ENCODE peak calls at places on chromosomes 5 and 9, in seven cellular contexts. H is GM06990, V is HCT116, Y is cardiac muscle cell, G is dorsolateral prefrontal cortex, X is H1, K is fibroblast of mammary gland. Q is an unnamed sample.

GRCh38 chr9:15501179-15501578 is 9.6 kb downstream of the PSIP1 start:
- DNase-seq in K (peak; percentile 2), G (no peak), X (no peak), Y (no peak), H (no peak), V (no peak), Q (no peak)

GRCh38 chr9:117290809-117291208 is 124.0 kb downstream of the ASTN2 start:
- DNase-seq in H (no peak), X (no peak), Y (no peak), G (no peak), V (no peak), K (peak; percentile 8), Q (no peak)

GRCh38 chr5:168086104-168086610 is 205.3 kb upstream of the WWC1 start:
- DNase-seq in X (no peak), G (no peak), H (no peak), K (no peak), Y (peak; percentile 3), V (no peak), Q (no peak)

GRCh38 chr5:108884736-108885135 is 137.0 kb downstream of the FER start:
- DNase-seq in Y (peak; percentile 84), G (no peak), V (no peak), H (no peak), X (no peak), K (peak; percentile 68), Q (no peak)

GRCh38 chr5:53667621-53668020 is 107.2 kb downstream of the NDUFS4 start:
- DNase-seq in H (no peak), G (no peak), K (no peak), V (no peak), X (no peak), Y (no peak), Q (no peak)

GRCh38 chr9:36762958-36763357 is 190.3 kb downstream of the MELK start:
- DNase-seq in V (no peak), X (no peak), G (no peak), K (no peak), Y (no peak), H (no peak), Q (no peak)

GRCh38 chr5:34838785-34839714 is at the start of gene TTC23L:
- DNase-seq in G (peak; percentile 91), Y (peak; percentile 88), V (peak; percentile 60), H (peak; percentile 93), K (peak; percentile 76), X (peak; percentile 90), Q (peak; percentile 97)

GRCh38 chr5:95406426-95407093 is 15.4 kb downstream of the FAM81B start:
- DNase-seq in H (no peak), X (no peak), K (peak; percentile 68), Y (peak; percentile 26), G (no peak), V (no peak), Q (peak; percentile 6)

GRCh38 chr5:163880307-163880706 is 374.9 kb downstream of the MAT2B start:
- DNase-seq in H (no peak), Y (peak; percentile 60), G (no peak), V (no peak), K (peak; percentile 24), X (no peak), Q (no peak)

GRCh38 chr9:78807286-78807685 is 510.4 kb downstream of the PSAT1 start:
- DNase-seq in K (no peak), X (no peak), G (no peak), H (no peak), V (no peak), Y (no peak), Q (no peak)

GRCh38 chr5:37663538-37663937 is 176.3 kb downstream of the GDNF start:
- DNase-seq in H (no peak), Y (no peak), G (no peak), K (no peak), V (no peak), X (no peak), Q (no peak)

GRCh38 chr9:136095495-136096058 is 488 bp upstream of the NACC2 start:
- DNase-seq in G (no peak), X (no peak), K (peak; percentile 19), Y (peak; percentile 49), H (no peak), V (no peak), Q (no peak)

GRCh38 chr5:73120222-73121108 is at the start of gene TMEM171:
- DNase-seq in G (peak; percentile 50), V (peak; percentile 16), H (no peak), Y (peak; percentile 47), X (no peak), K (peak; percentile 35), Q (no peak)

GRCh38 chr9:103041961-103042360 is 46.8 kb downstream of the CYLC2 start:
- DNase-seq in X (no peak), G (no peak), V (no peak), Y (no peak), H (no peak), K (no peak), Q (no peak)

GRCh38 chr9:116499986-116500871 is 186.9 kb upstream of the TRIM32 start:
- DNase-seq in H (no peak), G (no peak), V (peak; percentile 49), Y (peak; percentile 81), K (peak; percentile 92), X (no peak), Q (no peak)

GRCh38 chr5:14250778-14251711 is 107.9 kb downstream of the TRIO start:
- DNase-seq in V (no peak), X (no peak), H (no peak), Y (no peak), K (no peak), G (no peak), Q (peak; percentile 44)

GRCh38 chr5:139383993-139384590 is 995 bp upstream of the SLC23A1 start:
- DNase-seq in G (no peak), Y (no peak), V (no peak), H (no peak), K (no peak), X (no peak), Q (no peak)

GRCh38 chr5:139383275-139383992 is at the start of gene SLC23A1:
- DNase-seq in H (no peak), K (no peak), Y (no peak), X (no peak), V (no peak), G (no peak), Q (no peak)

GRCh38 chr5:139384591-139385051 is 1.5 kb upstream of the SLC23A1 start:
- DNase-seq in G (no peak), K (no peak), V (no peak), Y (no peak), X (no peak), H (no peak), Q (peak; percentile 39)

GRCh38 chr5:139386039-139386438 is 2.9 kb upstream of the SLC23A1 start:
- DNase-seq in V (no peak), Y (no peak), H (no peak), X (no peak), G (no peak), K (no peak), Q (no peak)

GRCh38 chr5:139385061-139385889 is 2.2 kb upstream of the SLC23A1 start:
- DNase-seq in X (no peak), V (no peak), H (no peak), K (no peak), Y (no peak), G (no peak), Q (peak; percentile 50)
- TF ChIP-seq CTCF in X (peak; percentile 2), V (peak; percentile 30), H (peak; percentile 18), K (no peak), Y (no peak), G (no peak), Q (no peak)

GRCh38 chr5:92460505-92460904 is 1077.4 kb upstream of the ARRDC3 start:
- DNase-seq in G (no peak), H (no peak), K (no peak), Y (no peak), X (no peak), V (no peak), Q (peak; percentile 12)
- H3K4me3 ChIP-seq in G (no peak overlapping the region), H (no peak overlapping the region), K (no peak overlapping the region), Y (no peak overlapping the region), X (no peak overlapping the region), V (no peak overlapping the region), Q (no peak overlapping the region)

DNA sequence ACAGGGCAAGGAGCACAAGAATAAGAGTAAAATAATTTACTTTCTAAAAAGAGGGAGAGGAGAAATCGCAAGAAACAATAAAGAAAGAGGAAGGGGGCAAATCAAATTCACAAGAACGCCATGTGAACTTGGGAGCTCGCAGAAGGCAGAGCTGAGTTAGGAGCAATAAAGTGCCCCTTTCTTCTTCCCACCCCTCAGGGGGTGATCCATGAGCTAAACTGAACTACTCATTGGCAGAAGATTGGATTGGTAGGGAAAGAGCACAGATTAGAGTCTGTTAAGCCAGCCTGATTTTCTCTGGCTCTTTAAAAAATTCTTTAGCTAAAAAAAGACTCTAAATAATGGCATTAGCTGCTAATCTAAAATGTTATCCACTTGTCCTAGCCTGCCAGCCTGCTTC is 307.5 kb downstream of the EBF1 start:
- DNase-seq in V (no peak), G (no peak), Y (no peak), H (no peak), K (no peak), X (no peak), Q (no peak)
- TF ChIP-seq CTCF in V (no peak), G (no peak), Y (no peak), H (no peak), K (no peak), X (no peak), Q (no peak)

DNA sequence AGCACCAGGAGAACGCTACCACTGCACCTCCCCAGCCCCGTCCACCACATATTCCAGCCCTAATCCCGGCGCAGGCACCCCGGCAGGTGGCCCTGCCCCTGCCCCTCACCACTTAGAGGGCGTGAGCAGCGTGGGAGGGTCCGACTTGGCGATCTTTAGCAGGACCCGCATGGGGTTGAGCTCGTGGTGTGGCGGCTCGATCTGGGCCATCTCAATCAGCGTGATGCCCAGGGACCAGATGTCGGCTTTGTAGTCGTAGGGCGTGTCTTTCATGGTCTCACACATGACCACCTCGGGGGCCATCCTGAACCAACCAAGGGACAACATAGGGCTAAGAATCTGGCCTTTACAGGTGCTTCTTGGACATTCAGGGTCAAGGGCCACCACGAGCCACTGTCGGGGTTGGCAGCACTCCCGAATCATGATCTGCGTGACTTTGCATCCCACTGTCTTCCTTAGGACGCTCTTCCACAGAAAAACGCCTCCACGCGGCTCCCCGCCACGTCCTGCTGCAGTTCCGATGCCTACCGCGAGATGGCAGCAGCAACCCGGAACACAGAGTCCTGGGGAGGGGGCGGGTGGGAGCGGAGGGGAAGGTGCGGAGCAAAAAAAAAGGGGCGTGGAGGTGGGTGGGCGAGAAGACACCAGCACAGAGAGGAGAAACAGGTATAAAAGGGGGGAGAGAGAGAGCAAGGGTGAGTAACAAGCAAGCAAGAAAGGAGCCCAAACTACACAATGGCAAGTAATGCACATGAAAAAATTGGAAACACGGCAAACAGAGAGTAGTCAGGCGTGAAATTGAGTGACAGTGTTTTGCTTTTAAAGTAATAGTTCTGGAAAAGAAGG is 81.3 kb downstream of the STK10 start:
- DNase-seq in Y (peak; percentile 42), X (no peak), K (no peak), G (peak; percentile 71), H (peak; percentile 61), V (no peak), Q (peak; percentile 48)
- H3K4me3 ChIP-seq in Y (no peak overlapping the region), X (no peak overlapping the region), K (peak overlapping the region; percentile 26), G (peak overlapping the region; percentile 49), H (no peak overlapping the region), V (no peak overlapping the region), Q (no peak overlapping the region)

DNA sequence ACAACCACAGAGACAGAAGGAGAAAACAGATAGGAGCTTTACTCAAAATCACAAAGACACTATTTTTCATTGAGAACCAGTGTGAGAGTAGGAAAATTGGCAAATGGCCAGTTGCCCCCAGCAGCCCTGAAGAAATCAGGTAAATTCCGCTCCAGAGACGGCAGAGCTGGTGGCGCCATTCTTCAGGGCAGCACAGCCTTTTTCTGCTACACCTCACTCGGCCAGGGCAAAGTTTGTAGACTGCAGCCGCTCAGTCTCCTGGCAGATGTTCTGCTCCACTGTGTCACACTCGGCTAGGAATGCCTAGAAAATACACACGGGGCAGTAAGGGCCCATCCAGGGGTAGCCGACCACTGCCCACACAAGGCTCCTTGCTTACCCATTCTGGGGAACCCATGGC is 9.5 kb downstream of the BAG1 start:
- DNase-seq in V (no peak), H (no peak), K (no peak), Y (no peak), G (no peak), X (no peak), Q (no peak)
- TF ChIP-seq CTCF in V (no peak), H (no peak), K (no peak), Y (no peak), G (no peak), X (no peak), Q (no peak)